ENCODE peak calls at places on chromosome 3, in seven cellular contexts. S is heart left ventricle, Z is breast epithelium, Q is transverse colon, J is uterus, I is H1, A is NB4. M is an unnamed sample.

GRCh38 chr3:119433613-119434325 is 29.6 kb downstream of the TMEM39A start:
- DNase-seq in S (no peak), Z (no peak), Q (no peak), J (no peak), I (no peak), A (no peak), M (no peak)

GRCh38 chr3:125587039-125587664 is 8.1 kb downstream of the OSBPL11 start:
- DNase-seq in S (no peak), Z (no peak), Q (no peak), J (no peak), I (no peak), A (peak; percentile 25), M (no peak)

GRCh38 chr3:41338276-41338675 is 139.0 kb downstream of the CTNNB1 start:
- DNase-seq in S (no peak), Z (no peak), Q (no peak), J (no peak), I (no peak), A (no peak), M (no peak)

GRCh38 chr3:136938334-136938733 is 19.4 kb upstream of the IL20RB start:
- DNase-seq in S (no peak), Z (no peak), Q (no peak), J (no peak), I (no peak), A (peak; percentile 34), M (no peak)

GRCh38 chr3:155744091-155744625 is 713 bp downstream of the PLCH1 start:
- DNase-seq in S (peak; percentile 67), Z (peak; percentile 29), Q (peak; percentile 75), J (peak; percentile 34), I (no peak), A (peak; percentile 50), M (peak; percentile 53)

GRCh38 chr3:126959921-126960603 is 22.9 kb upstream of the PLXNA1 start:
- DNase-seq in S (no peak), Z (no peak), Q (no peak), J (no peak), I (no peak), A (no peak), M (no peak)

GRCh38 chr3:34957707-34958106 is 681.6 kb upstream of the ARPP21 start:
- DNase-seq in S (no peak), Z (no peak), Q (no peak), J (no peak), I (no peak), A (peak; percentile 19), M (no peak)

GRCh38 chr3:51391566-51392300 is 648 bp downstream of the RBM15B start:
- DNase-seq in S (peak; percentile 70), Z (no peak), Q (peak; percentile 31), J (no peak), I (no peak), A (peak; percentile 49), M (peak; percentile 43)

GRCh38 chr3:106332884-106333283 is 464.1 kb upstream of the CBLB start:
- DNase-seq in S (no peak), Z (no peak), Q (no peak), J (no peak), I (no peak), A (no peak), M (no peak)

GRCh38 chr3:140943781-140944547 is 2.3 kb downstream of the SLC25A36 start:
- DNase-seq in S (no peak), Z (no peak), Q (no peak), J (no peak), I (no peak), A (no peak), M (no peak)

GRCh38 chr3:19065027-19065426 is 83.3 kb upstream of the KCNH8 start:
- DNase-seq in S (no peak), Z (no peak), Q (no peak), J (no peak), I (no peak), A (peak; percentile 23), M (no peak)

GRCh38 chr3:108590443-108590842 is 921 bp downstream of the DZIP3 start:
- DNase-seq in S (no peak), Z (no peak), Q (no peak), J (no peak), I (no peak), A (peak; percentile 5), M (no peak)

GRCh38 chr3:139198929-139199328 is 144.9 kb upstream of the MRPS22 start:
- DNase-seq in S (no peak), Z (no peak), Q (no peak), J (no peak), I (no peak), A (peak; percentile 47), M (no peak)

GRCh38 chr3:188775412-188775811 is 396.4 kb upstream of the TPRG1 start:
- DNase-seq in S (no peak), Z (no peak), Q (no peak), J (no peak), I (no peak), A (no peak), M (no peak)

GRCh38 chr3:134772591-134772990 is 22.5 kb upstream of the EPHB1 start:
- DNase-seq in S (no peak), Z (no peak), Q (no peak), J (no peak), I (no peak), A (no peak), M (no peak)

GRCh38 chr3:111895079-111895478 is 36.0 kb downstream of the PHLDB2 start:
- DNase-seq in S (no peak), Z (no peak), Q (no peak), J (no peak), I (no peak), A (peak; percentile 12), M (no peak)

DNA sequence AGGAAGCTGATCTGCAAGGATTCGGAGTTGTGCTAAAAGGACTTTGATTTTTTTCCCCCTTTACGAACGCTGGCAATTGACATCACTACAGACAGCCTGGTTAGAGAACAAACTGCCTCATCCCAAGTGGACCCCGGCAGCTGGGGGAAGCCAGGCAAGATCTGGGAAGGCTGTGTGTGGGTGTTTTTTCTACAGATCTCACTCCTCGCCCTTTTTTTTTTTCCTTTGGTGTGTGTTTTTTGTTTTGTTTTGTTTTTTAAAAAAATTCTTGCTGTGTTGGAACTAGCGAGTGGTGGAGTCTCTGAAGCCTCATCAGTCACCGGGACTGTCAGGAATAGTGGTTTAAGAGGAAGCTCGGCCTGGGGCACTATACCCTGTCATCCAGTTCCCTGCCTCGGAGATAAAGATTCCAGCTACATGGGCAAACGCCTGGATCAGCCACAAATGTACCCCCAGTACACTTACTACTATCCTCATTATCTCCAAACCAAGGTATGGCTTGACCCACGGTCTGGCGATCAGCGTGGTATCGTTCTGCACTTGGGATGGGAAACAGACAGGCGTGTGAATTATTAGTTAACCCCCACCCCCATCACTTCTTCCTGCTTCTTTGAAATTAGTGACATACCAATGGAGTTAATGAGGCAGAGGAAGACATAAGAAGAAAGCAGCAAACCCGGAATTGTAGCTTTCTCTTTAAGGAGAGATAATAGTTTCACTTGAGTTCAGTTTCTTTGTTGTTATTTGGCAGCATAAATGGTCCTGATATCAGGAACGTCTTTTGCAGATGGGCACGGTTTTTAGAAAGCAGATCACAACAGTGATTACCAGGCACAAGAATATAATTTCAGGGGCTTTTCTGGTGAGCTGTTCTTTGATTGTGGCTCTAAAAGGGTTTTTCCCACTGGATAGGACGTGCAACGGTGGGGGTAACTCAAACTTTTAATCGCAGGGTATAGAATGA is 676 bp downstream of the RBMS3 start:
- DNase-seq in S (no peak), Z (no peak), Q (no peak), J (peak; percentile 18), I (no peak), A (no peak), M (no peak)
- TF ChIP-seq POLR2A in S (no peak), Z (no peak), Q (no peak), J (no peak), I (no peak), A (no peak), M (no peak)

DNA sequence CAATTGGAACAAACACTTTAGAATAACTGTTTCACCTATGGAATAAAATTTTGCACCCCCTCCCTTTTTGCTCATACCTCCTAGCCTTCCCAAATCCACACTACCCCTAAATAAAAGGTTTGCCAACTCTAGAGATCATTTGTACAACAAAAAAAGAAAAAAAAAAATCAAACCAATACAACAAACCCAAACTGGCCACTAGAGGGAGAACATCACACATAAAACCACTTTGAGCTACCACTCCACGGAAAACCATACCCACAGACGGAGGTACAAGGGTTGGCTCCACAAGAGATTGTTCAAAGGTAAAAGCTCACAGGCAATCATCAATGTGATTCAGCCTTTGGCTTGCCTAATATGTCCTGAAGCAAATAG is 47.6 kb downstream of the SETMAR start:
- DNase-seq in S (no peak), Z (no peak), Q (peak; percentile 16), J (peak; percentile 29), I (no peak), A (peak; percentile 69), M (peak; percentile 32)
- TF ChIP-seq POLR2A in S (no peak), Z (no peak), Q (no peak), J (no peak), I (no peak), A (no peak), M (no peak)

DNA sequence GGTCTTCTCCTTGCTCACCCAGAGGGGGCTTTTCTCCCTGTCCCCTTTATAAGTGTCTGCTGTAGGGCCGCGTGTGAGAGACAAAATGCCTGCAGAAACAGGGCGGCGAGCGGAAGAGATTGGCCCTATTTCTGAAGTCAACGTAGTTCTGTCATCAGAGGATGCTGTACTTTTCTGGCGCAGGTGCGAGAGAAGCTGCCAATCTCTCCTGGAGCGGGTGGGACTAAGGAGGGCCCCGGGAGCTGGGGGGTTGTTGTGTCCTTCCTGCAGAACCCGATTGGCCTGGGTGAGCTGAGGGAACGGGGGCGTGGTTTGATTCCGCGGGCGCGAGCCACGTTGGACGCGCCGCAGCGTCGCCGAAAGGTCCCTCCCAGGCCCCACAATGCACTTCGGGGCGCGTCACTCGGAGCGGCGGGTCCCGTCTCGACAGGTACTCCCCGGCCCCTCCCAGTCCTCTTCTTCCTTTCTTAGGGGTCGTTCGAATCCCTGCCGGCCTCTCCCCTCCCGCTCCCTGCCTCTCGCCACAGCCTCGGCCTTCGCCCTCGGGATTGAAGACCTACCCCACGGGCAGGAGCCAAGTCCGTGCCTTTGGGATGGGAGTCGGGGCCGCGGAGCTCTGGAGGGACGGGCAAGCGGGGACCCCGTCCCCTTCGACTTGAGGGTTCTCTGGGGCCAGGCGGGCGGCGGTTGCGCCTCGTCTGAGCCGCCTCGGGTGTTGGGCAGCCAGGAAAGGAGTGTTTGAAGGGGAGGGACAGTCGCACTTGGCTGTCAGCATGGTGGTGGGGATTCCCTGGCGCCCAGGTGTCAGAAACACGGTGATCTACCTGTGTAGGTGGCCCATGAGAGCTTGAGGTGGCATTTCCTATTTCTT is at the start of gene SEC22A:
- DNase-seq in S (peak; percentile 93), Z (peak; percentile 91), Q (peak; percentile 97), J (peak; percentile 90), I (peak; percentile 92), A (peak; percentile 95), M (peak; percentile 82)
- TF ChIP-seq POLR2A in S (peak; percentile 80), Z (peak; percentile 66), Q (peak; percentile 76), J (peak; percentile 66), I (no peak), A (peak; percentile 86), M (peak; percentile 87)

DNA sequence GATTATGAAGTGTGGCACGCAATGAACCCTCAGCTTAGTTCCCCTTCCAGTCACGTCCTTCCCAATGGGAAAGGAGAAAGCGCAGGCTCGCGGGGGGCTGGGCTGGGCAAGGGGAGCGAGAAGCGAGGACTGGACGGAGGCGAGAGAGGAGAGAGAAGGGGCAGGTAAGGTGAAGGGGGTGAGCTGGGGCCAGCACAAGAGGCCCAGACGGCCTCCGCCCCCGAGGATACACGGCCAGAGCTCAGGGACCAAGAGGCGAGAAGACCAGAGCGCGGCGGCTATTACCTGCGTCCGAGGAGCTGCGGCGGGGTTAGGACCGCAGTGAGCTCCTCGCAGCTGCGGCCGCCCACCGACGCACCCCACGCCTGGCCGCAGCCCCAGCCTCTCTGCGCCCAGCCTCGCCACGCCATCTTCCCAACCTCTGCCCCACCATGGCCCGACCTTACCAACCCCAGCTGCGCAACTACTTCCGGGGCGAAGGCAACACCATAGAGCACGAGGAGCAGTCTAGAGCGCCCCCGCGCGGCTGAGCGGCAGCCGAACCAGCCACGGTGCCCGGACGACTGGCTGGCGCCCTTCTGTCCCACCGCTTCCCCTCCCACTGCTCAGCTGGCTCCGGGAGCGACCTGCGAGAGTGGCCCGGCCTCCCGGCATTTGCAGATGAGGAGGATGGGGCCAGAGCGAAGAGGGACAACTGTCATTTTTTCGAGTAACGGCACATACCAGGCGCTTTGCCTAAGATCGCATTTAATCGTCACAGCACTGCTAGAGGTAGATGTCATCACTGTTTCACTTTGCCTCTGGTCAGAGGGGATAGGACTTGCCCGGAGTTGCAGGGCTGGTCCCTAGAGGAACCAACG is at the start of gene PARL:
- DNase-seq in S (peak; percentile 98), Z (peak; percentile 92), Q (peak; percentile 97), J (peak; percentile 95), I (peak; percentile 90), A (peak; percentile 95), M (peak; percentile 93)
- TF ChIP-seq POLR2A in S (peak; percentile 57), Z (no peak), Q (peak; percentile 79), J (peak; percentile 25), I (peak; percentile 66), A (peak; percentile 71), M (peak; percentile 89)

M was measured in GM12891.